ENCODE peak calls at places on chromosomes 5 and 9, in four cellular contexts. C is GM12878, B is WTC11, J is SK-N-SH. M is an unnamed sample.

GRCh38 chr9:131727184-131727785 is 12.6 kb downstream of the RAPGEF1 start:
- DNase-seq in C (no peak), J (no peak), B (no peak), M (no peak)

GRCh38 chr9:22395585-22396205 is 50.9 kb upstream of the DMRTA1 start:
- DNase-seq in C (no peak), B (no peak), J (no peak), M (no peak)

GRCh38 chr9:4020747-4021296 is 279.0 kb downstream of the GLIS3 start:
- DNase-seq in J (no peak), B (no peak), C (no peak), M (no peak)

GRCh38 chr9:26753971-26754370 is 138.6 kb downstream of the CAAP1 start:
- DNase-seq in B (no peak), C (no peak), J (no peak), M (no peak)

GRCh38 chr5:84058561-84058960 is 326.1 kb downstream of the EDIL3 start:
- DNase-seq in J (no peak), C (no peak), B (no peak), M (no peak)

GRCh38 chr9:123360161-123361085 is 4.4 kb downstream of the CRB2 start:
- DNase-seq in C (no peak), B (peak), J (peak), M (peak)

GRCh38 chr5:143106175-143106574 is 297.3 kb downstream of the NR3C1 start:
- DNase-seq in B (peak), C (no peak), J (peak), M (no peak)

GRCh38 chr9:132776891-132777290 is 101.2 kb downstream of the AK8 start:
- DNase-seq in C (no peak), J (no peak), B (no peak), M (no peak)

GRCh38 chr5:108720416-108720815 is 27.3 kb upstream of the FER start:
- DNase-seq in B (no peak), J (no peak), C (peak), M (no peak)

GRCh38 chr5:174340221-174340620 is 294.7 kb downstream of the NSG2 start:
- DNase-seq in J (no peak), C (no peak), B (no peak), M (no peak)

GRCh38 chr9:104795857-104796256 is 31.9 kb downstream of the NIPSNAP3B start:
- DNase-seq in J (no peak), C (no peak), B (no peak), M (no peak)

GRCh38 chr5:33371660-33372059 is 69.1 kb upstream of the TARS1 start:
- DNase-seq in C (no peak), B (no peak), J (no peak), M (no peak)

GRCh38 chr5:168696611-168697010 is 117.4 kb upstream of the PANK3 start:
- DNase-seq in B (no peak), J (no peak), C (no peak), M (no peak)

GRCh38 chr9:1726993-1727759 is 288.0 kb upstream of the SMARCA2 start:
- DNase-seq in B (peak), J (peak), C (no peak), M (no peak)

GRCh38 chr5:108801776-108802175 is 54.1 kb downstream of the FER start:
- DNase-seq in C (no peak), J (no peak), B (no peak), M (no peak)

GRCh38 chr9:85858351-85858750 is 82.6 kb upstream of the NAA35 start:
- DNase-seq in B (no peak), J (no peak), C (no peak), M (no peak)

GRCh38 chr9:16309350-16310271 is 560.9 kb downstream of the BNC2 start:
- DNase-seq in B (no peak), C (no peak), J (no peak), M (no peak)

GRCh38 chr5:109971968-109972367 is 282.2 kb downstream of the MAN2A1 start:
- DNase-seq in B (no peak), C (no peak), J (no peak), M (no peak)

GRCh38 chr5:96876292-96876850 is at the start of gene ERAP2:
- DNase-seq in C (no peak), B (no peak), J (no peak), M (peak)

GRCh38 chr5:78003914-78004313 is 227.8 kb upstream of the TBCA start:
- DNase-seq in J (no peak), B (no peak), C (no peak), M (no peak)

GRCh38 chr5:163105456-163105855 is 331.9 kb upstream of the CCNG1 start:
- DNase-seq in J (no peak), B (no peak), C (no peak), M (no peak)

GRCh38 chr5:90645024-90645610 is 86.5 kb downstream of the ADGRV1 start:
- DNase-seq in J (no peak), B (peak), C (no peak), M (peak)

GRCh38 chr5:167947312-167947711 is 344.1 kb upstream of the WWC1 start:
- DNase-seq in B (no peak), J (no peak), C (no peak), M (no peak)

GRCh38 chr9:134632329-134632728 is 9.3 kb upstream of the COL5A1 start:
- DNase-seq in C (no peak), J (no peak), B (peak), M (no peak)

GRCh38 chr5:54517174-54517511 is 416 bp upstream of the SNX18 start:
- DNase-seq in B (no peak), C (no peak), J (no peak), M (no peak)

GRCh38 chr9:34430843-34431437 is 27.4 kb downstream of the FAM219A start:
- DNase-seq in C (no peak), J (peak), B (peak), M (peak)

GRCh38 chr5:55668356-55668755 is 43.8 kb downstream of the SLC38A9 start:
- DNase-seq in B (no peak), C (no peak), J (no peak), M (no peak)

GRCh38 chr5:98110270-98110669 is 663.2 kb upstream of the RGMB start:
- DNase-seq in B (no peak), J (peak), C (no peak), M (no peak)

GRCh38 chr9:7554699-7555098 is 244.9 kb downstream of the DMAC1 start:
- DNase-seq in J (no peak), C (no peak), B (no peak), M (no peak)

GRCh38 chr5:172707285-172708182 is 63.5 kb downstream of the DUSP1 start:
- DNase-seq in C (no peak), B (peak), J (peak), M (no peak)

GRCh38 chr5:154098465-154098864 is 59.7 kb downstream of the MFAP3 start:
- DNase-seq in J (no peak), B (no peak), C (no peak), M (no peak)

GRCh38 chr9:137255448-137256114 is 454 bp downstream of the NELFB start:
- DNase-seq in C (no peak), J (no peak), B (peak), M (peak)

GRCh38 chr5:3659907-3660306 is 64.3 kb downstream of the IRX1 start:
- DNase-seq in C (no peak), J (no peak), B (no peak), M (no peak)

GRCh38 chr9:108108290-108108689 is 618.7 kb upstream of the KLF4 start:
- DNase-seq in B (no peak), C (no peak), J (no peak), M (no peak)

GRCh38 chr5:173399846-173400245 is 71.6 kb upstream of the STC2 start:
- DNase-seq in B (no peak), J (no peak), C (no peak), M (no peak)

GRCh38 chr5:179607449-179607931 is 16.0 kb downstream of the HNRNPH1 start:
- DNase-seq in J (no peak), B (no peak), C (no peak), M (no peak)

GRCh38 chr9:77616191-77616590 is 31.9 kb downstream of the GNA14 start:
- DNase-seq in J (no peak), B (no peak), C (no peak), M (no peak)
- TF ChIP-seq USF1 in J (no peak), B (no peak), C (no peak), M (no peak)

DNA sequence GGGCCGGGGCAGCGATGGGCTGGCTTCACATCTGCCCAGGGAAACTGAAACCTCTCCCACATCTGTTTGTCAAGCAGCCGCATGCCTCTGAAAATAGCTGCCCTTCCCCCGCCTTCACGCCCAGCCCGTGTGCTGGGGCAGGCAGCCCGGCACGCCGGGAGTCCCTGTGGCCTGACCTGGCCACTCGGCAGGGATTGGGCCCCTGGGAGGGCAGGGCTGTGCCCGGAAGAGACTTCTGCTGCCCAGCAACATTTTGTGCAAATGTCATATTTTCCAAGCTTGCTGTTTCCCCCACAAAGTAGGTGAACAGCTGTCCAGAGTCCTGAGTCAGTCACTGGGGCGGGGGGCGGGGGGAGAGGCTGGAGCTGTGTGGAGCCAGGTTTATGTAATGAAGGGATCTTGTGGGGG is 8.2 kb downstream of the COL27A1 start:
- DNase-seq in J (peak), C (no peak), B (peak), M (no peak)
- TF ChIP-seq USF1 in J (no peak), C (no peak), B (no peak), M (no peak)

DNA sequence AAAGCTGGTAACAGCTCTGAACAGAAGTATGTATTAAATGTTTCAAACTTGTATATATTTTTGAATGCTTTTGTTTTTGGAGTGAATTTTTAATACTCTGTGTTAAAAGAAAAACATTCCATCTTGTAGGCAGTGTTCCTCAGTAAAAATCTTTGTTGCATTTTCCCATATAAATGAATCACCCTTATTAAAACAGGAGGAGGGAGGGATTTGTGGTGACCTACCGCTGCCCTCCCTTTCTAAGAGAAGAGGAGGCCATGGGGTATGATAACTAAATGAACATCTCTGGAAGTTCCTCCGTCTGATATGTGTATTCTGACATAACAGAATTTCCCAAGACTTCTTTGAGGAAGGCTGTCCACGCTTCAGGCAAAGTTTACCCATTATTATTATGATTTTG is 53.4 kb downstream of the INIP start:
- DNase-seq in B (no peak), C (no peak), J (no peak), M (no peak)
- TF ChIP-seq USF1 in B (no peak), C (no peak), J (no peak), M (no peak)

DNA sequence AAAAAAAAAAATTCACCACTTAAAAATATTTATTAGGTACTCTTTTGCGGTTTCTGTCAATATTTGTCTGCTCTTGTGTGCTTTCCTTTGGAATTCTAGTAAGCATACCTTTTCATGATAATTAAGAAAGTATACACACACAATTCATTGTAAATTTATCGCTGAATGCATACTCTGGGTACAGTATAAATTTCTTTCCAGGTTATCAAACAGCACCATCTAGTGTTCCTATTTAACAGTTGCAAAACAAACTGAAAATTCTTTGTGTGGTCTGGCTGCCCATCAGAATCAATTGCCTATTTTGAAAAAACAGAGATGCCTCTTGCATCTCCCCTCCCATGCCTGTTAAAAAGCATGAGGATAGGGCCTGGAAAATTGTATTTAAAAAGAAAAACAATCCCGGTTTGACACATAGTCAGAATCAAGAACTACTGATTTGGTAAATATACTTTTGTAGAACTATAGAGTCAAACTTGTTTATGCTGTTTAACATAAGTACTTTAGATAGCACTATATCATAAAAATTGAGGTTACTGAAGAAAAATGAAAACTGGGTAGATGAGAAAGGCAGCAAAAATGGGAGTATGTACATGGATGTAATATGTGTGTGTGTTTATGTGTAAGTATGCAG is 16.2 kb downstream of the PGGT1B start:
- DNase-seq in J (peak), C (peak), B (no peak), M (peak)
- TF ChIP-seq USF1 in J (no peak), C (no peak), B (no peak), M (no peak)